ENCODE peak calls at places on chromosomes 12 and 14, in five cellular contexts. O is Peyer's patch, W is tibial nerve, T is SK-N-SH, K is IMR-90. I is an unnamed sample.
A peak's percentile ranks its signal among the peaks of the same experiment; 100 is the strongest.

GRCh38 chr12:27277846-27278260 is 33.8 kb downstream of the STK38L start:
- DNase-seq in O (no peak), W (no peak), T (no peak), K (peak; percentile 97), I (no peak)

GRCh38 chr14:35632276-35633071 is 98.5 kb downstream of the INSM2 start:
- DNase-seq in O (no peak), W (no peak), T (no peak), K (peak; percentile 67), I (no peak)

GRCh38 chr12:77152623-77153193 is 87.3 kb upstream of the E2F7 start:
- DNase-seq in O (no peak), W (no peak), T (no peak), K (peak; percentile 56), I (peak; percentile 50)

GRCh38 chr12:64030155-64030554 is 185.7 kb downstream of the SRGAP1 start:
- DNase-seq in O (no peak), W (no peak), T (no peak), K (peak; percentile 60), I (no peak)

GRCh38 chr14:86462193-86462592 is 932.2 kb downstream of the FLRT2 start:
- DNase-seq in O (no peak), W (no peak), T (no peak), K (peak; percentile 30), I (peak; percentile 63)

GRCh38 chr12:116919247-116919671 is 8.5 kb downstream of the FBXW8 start:
- DNase-seq in O (no peak), W (no peak), T (no peak), K (no peak), I (no peak)

GRCh38 chr14:89957791-89958190 is 2.1 kb downstream of the TDP1 start:
- DNase-seq in O (no peak), W (no peak), T (no peak), K (no peak), I (peak; percentile 49)

GRCh38 chr12:94699796-94700195 is 49.4 kb upstream of the TMCC3 start:
- DNase-seq in O (no peak), W (no peak), T (no peak), K (no peak), I (no peak)

GRCh38 chr12:130517588-130517987 is 179.9 kb downstream of the PIWIL1 start:
- DNase-seq in O (no peak), W (no peak), T (no peak), K (no peak), I (no peak)

GRCh38 chr14:57478050-57478449 is 15.6 kb downstream of the CCDC198 start:
- DNase-seq in O (no peak), W (no peak), T (no peak), K (no peak), I (no peak)

GRCh38 chr12:13764748-13765147 is 216.7 kb downstream of the GRIN2B start:
- DNase-seq in O (no peak), W (no peak), T (no peak), K (no peak), I (no peak)

GRCh38 chr12:25052191-25053020 is 103.5 kb upstream of the BCAT1 start:
- DNase-seq in O (no peak), W (no peak), T (no peak), K (no peak), I (peak; percentile 49)

GRCh38 chr12:107580750-107581529 is 104.7 kb upstream of the PWP1 start:
- DNase-seq in O (no peak), W (no peak), T (peak; percentile 67), K (no peak), I (peak; percentile 85)

GRCh38 chr12:95766356-95767019 is 24.1 kb downstream of the NTN4 start:
- DNase-seq in O (no peak), W (no peak), T (no peak), K (peak; percentile 41), I (no peak)

GRCh38 chr14:37596790-37597189 is 1.4 kb downstream of the TTC6 start:
- DNase-seq in O (no peak), W (no peak), T (no peak), K (no peak), I (no peak)

GRCh38 chr12:12936983-12937491 is 14.9 kb downstream of the GPRC5D start:
- DNase-seq in O (no peak), W (no peak), T (no peak), K (no peak), I (no peak)

GRCh38 chr14:53539489-53540126 is 386.5 kb upstream of the DDHD1 start:
- DNase-seq in O (peak; percentile 80), W (peak; percentile 59), T (peak; percentile 39), K (peak; percentile 83), I (peak; percentile 95)

GRCh38 chr12:29043069-29043468 is 106.0 kb upstream of the FAR2 start:
- DNase-seq in O (no peak), W (no peak), T (no peak), K (peak; percentile 78), I (no peak)

GRCh38 chr14:24258119-24258518 is 4.9 kb downstream of the TGM1 start:
- DNase-seq in O (peak; percentile 33), W (no peak), T (no peak), K (no peak), I (no peak)

GRCh38 chr14:83120187-83120586 is 1586.5 kb upstream of the SEL1L start:
- DNase-seq in O (no peak), W (no peak), T (no peak), K (peak; percentile 34), I (no peak)

GRCh38 chr14:36818794-36819384 is 157.2 kb downstream of the PAX9 start:
- DNase-seq in O (no peak), W (no peak), T (no peak), K (no peak), I (no peak)

GRCh38 chr12:130872179-130873096 is 572 bp downstream of the RAN start:
- DNase-seq in O (peak; percentile 73), W (no peak), T (peak; percentile 85), K (no peak), I (peak; percentile 68)

GRCh38 chr12:98922871-98923270 is 277.8 kb downstream of the APAF1 start:
- DNase-seq in O (no peak), W (no peak), T (no peak), K (no peak), I (no peak)

GRCh38 chr12:52515927-52516831 is 4.0 kb downstream of the KRT5 start:
- DNase-seq in O (no peak), W (no peak), T (no peak), K (no peak), I (peak; percentile 32)

GRCh38 chr12:27999970-28000369 is 27.4 kb upstream of the PTHLH start:
- DNase-seq in O (no peak), W (no peak), T (no peak), K (peak; percentile 60), I (no peak)

GRCh38 chr14:46661728-46662127 is 10.1 kb upstream of the RPL10L start:
- DNase-seq in O (no peak), W (no peak), T (no peak), K (no peak), I (peak; percentile 74)
- TF ChIP-seq CTCF in O (no peak), W (no peak), T (peak; percentile 35), K (no peak), I (peak; percentile 78)

DNA sequence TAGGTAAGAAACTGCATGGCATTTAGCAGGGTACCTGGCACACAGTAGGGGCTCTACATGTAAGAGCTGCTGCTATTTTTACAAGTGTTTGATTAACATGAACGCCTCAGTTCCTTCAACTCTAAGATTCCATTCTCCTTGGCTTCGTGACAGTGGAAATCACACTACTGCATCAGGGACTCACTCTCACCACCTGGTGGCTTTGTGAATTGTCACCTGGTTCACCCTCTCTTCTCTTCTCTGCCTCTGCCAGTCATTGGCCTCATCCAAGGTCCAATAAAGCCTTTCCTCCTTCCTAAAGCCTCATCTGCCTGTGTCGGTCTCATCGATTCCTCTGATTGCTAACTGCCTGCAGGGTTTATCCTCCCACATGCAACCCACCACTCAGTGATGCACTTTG is 476.4 kb downstream of the VRK1 start:
- DNase-seq in O (no peak), W (no peak), T (no peak), K (no peak), I (peak; percentile 58)
- TF ChIP-seq CTCF in O (no peak), W (no peak), T (no peak), K (no peak), I (peak; percentile 72)

DNA sequence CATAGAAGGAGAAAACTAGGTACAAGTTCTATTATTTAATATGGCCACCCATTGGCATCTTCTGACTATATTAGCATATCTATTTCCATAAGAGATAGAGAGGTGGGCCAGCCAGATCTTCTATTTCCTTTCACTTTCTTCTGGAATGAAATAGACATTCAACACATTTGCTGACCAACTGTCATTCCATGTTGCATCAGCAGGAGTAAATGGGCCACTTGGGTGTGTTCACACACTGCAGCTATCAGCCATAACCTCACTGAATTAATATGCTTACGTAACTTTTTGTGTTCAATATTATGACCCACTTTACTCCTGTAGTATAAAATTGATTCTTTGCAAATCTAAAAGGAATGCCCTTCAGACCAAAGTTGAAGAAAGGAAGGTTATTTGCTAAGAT is 106.2 kb upstream of the LGR5 start:
- DNase-seq in O (no peak), W (no peak), T (no peak), K (no peak), I (no peak)
- TF ChIP-seq CTCF in O (no peak), W (no peak), T (no peak), K (no peak), I (no peak)

DNA sequence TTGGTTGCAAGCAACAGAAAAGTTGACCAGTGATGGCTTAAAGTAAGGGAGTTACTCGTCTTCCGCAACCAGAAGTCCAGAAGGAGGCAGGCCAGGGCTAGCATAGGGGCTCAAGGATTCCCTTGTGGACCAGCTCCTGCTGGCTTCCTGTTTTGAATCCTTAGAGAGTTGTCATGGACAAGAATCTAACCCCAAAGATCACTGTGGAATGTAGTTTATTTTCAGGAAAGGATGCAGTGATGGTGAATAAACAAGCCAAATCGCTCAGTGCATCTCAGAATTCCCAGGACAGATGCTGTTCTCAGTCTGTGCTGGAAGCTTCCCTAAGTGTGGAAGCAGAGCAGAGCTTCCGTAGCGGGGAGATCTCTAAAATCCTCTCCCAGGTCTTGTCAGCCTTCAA is 311.3 kb downstream of the C12orf75 start:
- DNase-seq in O (no peak), W (no peak), T (no peak), K (peak; percentile 11), I (no peak)
- TF ChIP-seq CTCF in O (no peak), W (no peak), T (no peak), K (no peak), I (no peak)

DNA sequence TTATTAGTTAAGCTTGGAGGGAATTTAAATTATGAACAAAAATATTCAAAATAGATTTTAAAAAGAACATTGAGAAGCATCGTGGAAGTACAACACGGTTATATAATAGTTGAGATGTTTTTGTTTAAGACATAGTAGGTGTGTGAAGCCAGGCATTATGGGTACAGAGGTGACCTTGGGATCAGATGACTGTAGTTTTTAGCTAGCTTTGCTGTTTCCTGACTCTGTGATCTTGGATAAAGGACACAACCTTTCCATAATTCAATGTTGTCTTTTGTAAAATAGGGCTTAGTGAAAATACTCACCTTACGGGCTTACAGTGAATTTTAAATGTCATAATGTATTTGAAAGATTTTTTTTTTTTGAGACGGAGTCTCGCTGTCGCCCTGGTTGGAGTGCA is 239.7 kb downstream of the SLC2A13 start:
- DNase-seq in O (no peak), W (no peak), T (no peak), K (no peak), I (no peak)
- TF ChIP-seq CTCF in O (no peak), W (no peak), T (no peak), K (no peak), I (no peak)

GRCh38 chr12:111379942-111380554 is 11.2 kb upstream of the PHETA1 start:
- DNase-seq in O (no peak), W (no peak), T (no peak), K (no peak), I (no peak)

DNA sequence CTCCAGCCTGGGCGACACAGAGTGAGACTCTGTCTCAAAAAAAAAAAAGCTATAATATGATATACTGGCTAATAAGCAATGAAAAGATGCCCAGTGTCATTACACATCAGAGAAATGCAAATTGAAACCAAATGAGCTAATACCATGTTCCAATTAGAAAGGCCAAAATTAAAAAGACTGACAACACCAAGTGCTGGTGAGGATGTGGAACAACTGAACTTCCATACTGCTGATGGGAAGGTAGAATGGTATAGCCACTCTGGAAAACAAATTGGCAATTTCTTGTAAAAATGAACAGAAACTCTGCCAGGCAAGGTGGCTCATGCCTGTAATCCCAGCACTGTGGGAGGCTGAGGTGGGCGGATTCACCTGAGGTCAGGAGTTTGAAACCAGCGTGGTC is 8.5 kb upstream of the PHETA1 start:
- DNase-seq in O (no peak), W (no peak), T (no peak), K (no peak), I (no peak)
- TF ChIP-seq CTCF in O (no peak), W (no peak), T (no peak), K (no peak), I (no peak)